ENCODE peak calls at places on chromosome 11, in four cellular contexts. D, B, T and F are unnamed samples.

GRCh38 chr11:130476200-130476921 is 27.9 kb downstream of the ADAMTS15 start:
- DNase-seq in D (peak; percentile 10), B (no peak), T (no peak), F (peak; percentile 23)

GRCh38 chr11:92837595-92837994 is 131.9 kb upstream of the MTNR1B start:
- DNase-seq in D (no peak), B (no peak), T (no peak), F (no peak)

GRCh38 chr11:131674051-131674755 is 303.8 kb downstream of the NTM start:
- DNase-seq in D (peak; percentile 86), B (peak; percentile 64), T (peak; percentile 50), F (peak; percentile 68)

GRCh38 chr11:64762916-64763803 is 3.4 kb upstream of the PYGM start:
- DNase-seq in D (peak; percentile 79), B (no peak), T (no peak), F (peak; percentile 49)

GRCh38 chr11:120814531-120815259 is 209.2 kb upstream of the TBCEL start:
- DNase-seq in D (no peak), B (no peak), T (no peak), F (no peak)

GRCh38 chr11:68751331-68751856 is at the start of gene TESMIN:
- DNase-seq in D (peak; percentile 46), B (peak; percentile 84), T (peak; percentile 85), F (peak; percentile 74)

GRCh38 chr11:125476721-125477120 is 19.3 kb downstream of the FEZ1 start:
- DNase-seq in D (no peak), B (no peak), T (no peak), F (no peak)

GRCh38 chr11:26193714-26194373 is 138.1 kb upstream of the ANO3 start:
- DNase-seq in D (peak; percentile 22), B (no peak), T (no peak), F (no peak)

GRCh38 chr11:83194284-83195175 is 1.0 kb downstream of the ANKRD42 start:
- DNase-seq in D (peak; percentile 77), B (peak; percentile 26), T (no peak), F (peak; percentile 94)

GRCh38 chr11:109796253-109796652 is 296.9 kb upstream of the ZC3H12C start:
- DNase-seq in D (no peak), B (no peak), T (no peak), F (no peak)

GRCh38 chr11:27395556-27396258 is 32.7 kb upstream of the CCDC34 start:
- DNase-seq in D (peak; percentile 76), B (no peak), T (no peak), F (peak; percentile 78)

GRCh38 chr11:78318733-78319132 is 98.9 kb downstream of the GAB2 start:
- DNase-seq in D (no peak), B (peak; percentile 20), T (no peak), F (no peak)

GRCh38 chr11:131978351-131978750 is 607.9 kb downstream of the NTM start:
- DNase-seq in D (no peak), B (no peak), T (no peak), F (no peak)

GRCh38 chr11:72969894-72970335 is 155.7 kb downstream of the ATG16L2 start:
- DNase-seq in D (peak; percentile 88), B (no peak), T (no peak), F (peak; percentile 71)

GRCh38 chr11:130202818-130203671 is 43.5 kb downstream of the ST14 start:
- DNase-seq in D (no peak), B (no peak), T (no peak), F (no peak)

GRCh38 chr11:119373059-119373875 is 8.2 kb downstream of the USP2 start:
- DNase-seq in D (no peak), B (no peak), T (no peak), F (no peak)

GRCh38 chr11:26905368-26905767 is 88.5 kb upstream of the FIBIN start:
- DNase-seq in D (peak; percentile 4), B (no peak), T (no peak), F (peak; percentile 23)

GRCh38 chr11:55707029-55707428 is 45.0 kb downstream of the OR4C6 start:
- DNase-seq in D (peak; percentile 33), B (no peak), T (no peak), F (peak; percentile 17)

GRCh38 chr11:33015621-33016551 is at the start of gene DEPDC7:
- DNase-seq in D (peak; percentile 82), B (peak; percentile 76), T (peak; percentile 76), F (peak; percentile 81)
- H3K14ac ChIP-seq in D (peak within 1 kb of the TSS; percentile 75), B (no peak within 1 kb of the TSS), T (no peak within 1 kb of the TSS), F (no peak within 1 kb of the TSS)

GRCh38 chr11:13222285-13222684 is 55.3 kb upstream of the BMAL1 start:
- DNase-seq in D (peak; percentile 31), B (no peak), T (no peak), F (no peak)

GRCh38 chr11:13227676-13228255 is 49.8 kb upstream of the BMAL1 start:
- DNase-seq in D (no peak), B (no peak), T (no peak), F (no peak)

GRCh38 chr11:13223112-13223511 is 54.5 kb upstream of the BMAL1 start:
- DNase-seq in D (no peak), B (no peak), T (no peak), F (no peak)

GRCh38 chr11:13224324-13224723 is 53.3 kb upstream of the BMAL1 start:
- DNase-seq in D (no peak), B (no peak), T (no peak), F (no peak)

DNA sequence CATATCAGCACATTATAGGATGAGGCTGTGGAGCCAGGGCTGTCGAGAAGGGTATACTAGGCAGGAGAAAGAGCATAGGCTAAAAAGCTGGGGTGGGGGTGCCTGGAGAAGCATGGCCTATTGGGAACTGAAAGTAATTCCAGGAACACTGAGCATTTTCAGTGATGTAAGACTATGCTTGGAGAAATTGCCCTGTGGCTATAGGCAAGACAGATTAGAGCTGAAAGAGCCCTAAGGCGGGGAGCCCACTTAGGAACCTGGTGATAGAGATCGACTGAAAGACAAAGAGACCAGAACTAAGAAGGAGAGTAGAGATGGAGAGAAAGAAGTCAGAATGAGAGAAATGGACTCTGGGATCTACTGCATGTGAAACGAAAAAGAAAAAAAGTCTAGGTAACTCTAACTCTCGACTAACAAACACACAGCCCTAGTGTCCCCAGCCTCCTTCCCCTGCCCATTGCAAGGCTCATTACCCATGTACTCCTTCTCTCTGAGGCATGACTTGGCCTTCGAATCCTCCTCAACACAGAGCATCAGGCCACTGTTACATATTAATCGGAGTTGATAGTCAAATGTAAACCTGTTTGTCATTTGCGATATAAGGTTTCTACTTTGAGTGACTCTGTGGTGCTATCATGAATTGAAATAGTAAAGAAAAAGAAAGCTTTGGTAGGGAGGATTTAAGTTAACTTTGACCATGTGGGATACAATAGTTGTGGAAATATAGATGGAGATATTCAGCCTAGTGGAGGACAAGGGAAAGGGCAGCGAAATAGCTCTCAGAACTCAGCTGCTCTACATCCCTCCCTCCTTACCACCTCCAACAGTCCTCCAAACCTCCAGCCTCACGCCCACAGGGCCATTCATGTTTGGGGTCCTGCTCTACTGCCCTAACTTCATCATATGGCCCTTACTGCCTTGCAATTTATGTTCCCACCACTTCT is 52.3 kb upstream of the BMAL1 start:
- DNase-seq in D (no peak), B (no peak), T (no peak), F (no peak)
- H3K18ac ChIP-seq in D (no peak overlapping the region), B (no peak overlapping the region), T (no peak overlapping the region), F (no peak overlapping the region)

DNA sequence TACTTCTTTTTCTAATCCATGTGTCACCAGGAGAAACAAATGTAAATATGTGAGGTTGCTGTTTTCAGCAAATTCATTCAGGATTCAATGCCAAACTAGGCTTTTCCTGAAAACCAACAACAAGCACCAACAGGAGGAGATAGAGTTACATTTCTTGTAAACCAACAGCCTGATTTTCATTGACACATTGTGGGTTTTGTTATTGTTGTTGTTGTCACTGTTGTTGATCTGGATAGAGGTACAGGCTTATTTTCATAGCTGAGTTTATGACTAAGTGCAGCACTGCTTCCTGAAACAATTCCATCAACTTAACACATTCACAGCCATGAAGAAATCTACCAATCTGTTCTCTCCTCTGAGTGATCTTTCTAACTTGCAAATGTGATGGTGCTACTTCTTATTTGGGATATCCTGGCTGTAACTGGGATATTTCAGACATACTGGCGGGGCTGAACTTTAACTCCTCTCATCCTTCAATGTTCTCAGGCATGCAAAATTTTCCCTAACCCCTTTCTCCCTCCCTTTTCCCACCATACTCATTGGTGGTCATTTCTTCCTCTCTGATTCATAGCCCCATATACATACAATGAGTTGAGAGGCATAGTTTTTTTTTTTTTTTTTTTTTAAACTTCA is 65.5 kb downstream of the ME3 start:
- DNase-seq in D (peak; percentile 60), B (no peak), T (no peak), F (peak; percentile 86)
- H3K14ac ChIP-seq in D (peak overlapping the region; percentile 3), B (no peak overlapping the region), T (no peak overlapping the region), F (no peak overlapping the region)

GRCh38 chr11:35949242-35949641 is 5.4 kb downstream of the LDLRAD3 start:
- DNase-seq in D (no peak), B (no peak), T (no peak), F (no peak)

GRCh38 chr11:35946766-35947165 is 2.9 kb downstream of the LDLRAD3 start:
- DNase-seq in D (no peak), B (no peak), T (no peak), F (no peak)

GRCh38 chr11:35945137-35945518 is 1.3 kb downstream of the LDLRAD3 start:
- DNase-seq in D (no peak), B (no peak), T (no peak), F (no peak)

GRCh38 chr11:35950082-35950481 is 6.2 kb downstream of the LDLRAD3 start:
- DNase-seq in D (no peak), B (no peak), T (no peak), F (no peak)

DNA sequence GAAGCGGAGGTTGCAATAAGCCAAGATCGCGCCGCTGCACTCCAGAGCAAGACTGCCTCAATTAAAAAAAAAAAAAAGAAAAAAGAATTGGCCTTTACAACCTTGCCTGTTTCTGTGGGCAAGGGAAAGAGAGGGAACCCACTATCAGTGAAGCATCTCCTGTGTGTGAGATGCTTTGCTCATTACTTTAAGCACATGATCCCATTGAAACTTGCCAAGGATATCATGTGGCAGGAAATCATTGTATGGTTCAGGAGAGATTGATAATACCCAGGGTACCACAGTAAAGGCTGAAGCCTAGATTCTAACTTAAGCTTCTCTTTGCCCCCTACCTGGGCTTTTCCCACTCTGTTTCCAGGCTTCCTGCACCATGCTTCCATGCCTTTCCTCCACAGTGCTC is 3.6 kb downstream of the LDLRAD3 start:
- DNase-seq in D (no peak), B (no peak), T (no peak), F (no peak)
- H3K18ac ChIP-seq in D (no peak overlapping the region), B (no peak overlapping the region), T (no peak overlapping the region), F (no peak overlapping the region)

DNA sequence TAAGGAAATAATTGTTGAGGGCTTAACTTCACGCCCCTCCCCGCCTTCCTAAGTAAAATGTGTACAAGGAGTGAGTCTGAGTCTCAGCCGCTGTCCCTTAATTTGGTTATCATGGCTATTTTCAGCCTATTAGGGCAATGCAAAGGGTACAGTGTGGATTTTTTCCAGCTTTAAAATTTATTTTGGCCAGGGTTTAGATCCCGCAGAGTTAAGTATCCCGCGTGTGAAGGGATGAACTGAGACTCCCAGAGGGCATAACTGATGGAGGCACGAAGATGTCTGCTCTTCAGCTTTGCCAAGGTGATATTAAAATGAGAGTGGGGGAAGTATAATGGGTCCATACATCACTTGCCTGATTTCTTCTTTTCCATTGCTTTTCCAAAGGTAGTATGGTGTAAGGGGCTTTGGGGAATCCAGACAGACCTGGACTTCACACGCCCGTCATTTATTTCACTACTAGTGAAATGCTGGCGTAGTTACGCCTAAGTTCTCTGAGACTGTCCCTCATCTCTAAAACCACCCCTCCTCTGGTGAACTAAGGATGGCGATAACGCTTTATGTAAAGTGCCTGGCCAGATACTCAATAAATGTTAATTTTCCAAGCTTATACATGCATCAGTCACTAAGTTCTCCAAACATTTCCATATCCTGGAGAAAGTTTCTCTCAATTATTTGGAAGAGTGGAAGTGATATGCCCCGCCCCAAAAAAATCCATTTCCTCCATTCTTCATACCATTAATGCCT is 916 bp upstream of the FBXO3 start:
- DNase-seq in D (no peak), B (no peak), T (no peak), F (no peak)
- H3K14ac ChIP-seq in D (peak overlapping the region; percentile 61), B (no peak overlapping the region), T (no peak overlapping the region), F (no peak overlapping the region)